ENCODE peak calls at places on chromosomes 6 and 20, in seven cellular contexts. O is lower leg skin, H is lower lobe of right lung, M is MV-4-11, L is A549, S is adrenal gland, N is T follicular helper cell. W is an unnamed sample.

GRCh38 chr6:165245716-165246115 is 63.7 kb downstream of the C6orf118 start:
- DNase-seq in L (no peak), S (no peak), M (no peak), O (no peak), H (no peak), N (no peak), W (no peak)

GRCh38 chr20:2316847-2317495 is 21.2 kb downstream of the TGM3 start:
- DNase-seq in L (no peak), S (no peak), N (no peak), O (no peak), H (no peak), M (no peak), W (no peak)

GRCh38 chr6:107621216-107621940 is 131.5 kb downstream of the SOBP start:
- DNase-seq in H (no peak), O (no peak), S (no peak), M (no peak), L (no peak), N (no peak), W (no peak)

GRCh38 chr6:13484138-13484708 is 3.2 kb downstream of the GFOD1 start:
- DNase-seq in S (no peak), M (peak; percentile 32), H (no peak), L (no peak), O (no peak), N (no peak), W (no peak)

GRCh38 chr6:139146317-139146726 is 11.4 kb downstream of the HECA start:
- DNase-seq in L (no peak), S (no peak), M (no peak), O (no peak), H (no peak), N (no peak), W (no peak)

GRCh38 chr6:145904878-145905277 is 59.3 kb downstream of the SHPRH start:
- DNase-seq in M (peak; percentile 49), O (no peak), L (no peak), S (no peak), H (no peak), N (no peak), W (no peak)

GRCh38 chr6:169793408-169793807 is 42.0 kb downstream of the ERMARD start:
- DNase-seq in H (no peak), L (no peak), M (no peak), S (no peak), O (no peak), N (no peak), W (no peak)

GRCh38 chr6:142045380-142046270 is 87.1 kb upstream of the GJE1 start:
- DNase-seq in S (no peak), O (no peak), H (no peak), M (no peak), L (no peak), N (no peak), W (no peak)

GRCh38 chr6:112113918-112114317 is 26.5 kb downstream of the FAM229B start:
- DNase-seq in H (no peak), L (no peak), O (no peak), M (no peak), N (no peak), S (no peak), W (no peak)

GRCh38 chr6:38818691-38819090 is 103.6 kb downstream of the DNAH8 start:
- DNase-seq in S (no peak), H (no peak), O (no peak), L (no peak), M (no peak), N (no peak), W (no peak)

GRCh38 chr6:30615219-30615957 is 1.7 kb downstream of the PPP1R10 start:
- DNase-seq in L (no peak), H (no peak), N (no peak), M (peak; percentile 82), S (peak; percentile 48), O (peak; percentile 47), W (no peak)

GRCh38 chr6:168201383-168201782 is 118.2 kb downstream of the DACT2 start:
- DNase-seq in L (peak; percentile 12), S (no peak), O (no peak), M (no peak), H (no peak), N (no peak), W (no peak)

GRCh38 chr6:43977404-43978111 is 149.7 kb downstream of the MRPL14 start:
- DNase-seq in M (peak; percentile 99), L (no peak), S (no peak), H (no peak), O (no peak), N (no peak), W (no peak)

GRCh38 chr20:63150911-63151531 is 64.9 kb downstream of the YTHDF1 start:
- DNase-seq in N (no peak), L (no peak), M (no peak), S (no peak), H (peak; percentile 35), O (no peak), W (peak; percentile 7)

GRCh38 chr6:11279213-11279780 is 46.8 kb upstream of the NEDD9 start:
- DNase-seq in M (no peak), N (no peak), O (no peak), S (no peak), H (no peak), L (no peak), W (peak; percentile 54)

GRCh38 chr20:8244637-8245036 is 112.6 kb downstream of the PLCB1 start:
- DNase-seq in S (peak; percentile 44), M (no peak), N (no peak), H (no peak), L (no peak), O (peak; percentile 56), W (no peak)

GRCh38 chr6:39835856-39836442 is 43.8 kb downstream of the DAAM2 start:
- DNase-seq in N (no peak), H (no peak), O (no peak), M (no peak), S (no peak), L (no peak), W (no peak)

GRCh38 chr6:147578159-147578558 is 69.7 kb downstream of the SAMD5 start:
- DNase-seq in N (no peak), S (no peak), L (no peak), H (no peak), M (no peak), O (no peak), W (no peak)

GRCh38 chr6:84033523-84034451 is at the start of gene MRAP2:
- DNase-seq in L (peak; percentile 7), O (no peak), M (no peak), H (peak; percentile 55), S (peak; percentile 34), N (no peak), W (peak; percentile 72)

GRCh38 chr6:57242505-57242904 is 20.4 kb upstream of the RAB23 start:
- DNase-seq in O (no peak), H (no peak), N (no peak), S (no peak), M (no peak), L (peak; percentile 15), W (no peak)

GRCh38 chr20:47456952-47457724 is 44.5 kb upstream of the NCOA3 start:
- DNase-seq in N (no peak), L (peak; percentile 79), O (no peak), H (no peak), M (peak; percentile 79), S (no peak), W (no peak)

GRCh38 chr6:44059359-44060342 is 67.6 kb downstream of the MRPL14 start:
- DNase-seq in L (no peak), M (no peak), N (no peak), H (peak; percentile 84), S (no peak), O (no peak), W (peak; percentile 79)

GRCh38 chr6:165704001-165704748 is 41.1 kb upstream of the PDE10A start:
- DNase-seq in N (no peak), L (no peak), O (peak; percentile 28), H (no peak), M (peak; percentile 22), S (no peak), W (no peak)

GRCh38 chr6:158050955-158051354 is 69.3 kb downstream of the SYNJ2 start:
- DNase-seq in S (no peak), L (no peak), O (no peak), N (no peak), M (no peak), H (no peak), W (no peak)

GRCh38 chr6:99285881-99286280 is 63.6 kb downstream of the FAXC start:
- DNase-seq in S (no peak), N (no peak), O (no peak), L (no peak), M (no peak), H (no peak), W (no peak)

GRCh38 chr6:90350689-90351554 is 54.3 kb upstream of the BACH2 start:
- DNase-seq in M (peak; percentile 94), H (no peak), N (peak; percentile 25), L (no peak), S (no peak), O (peak; percentile 23), W (no peak)

GRCh38 chr6:125507987-125508655 is 206.4 kb upstream of the HDDC2 start:
- DNase-seq in H (no peak), N (no peak), L (no peak), S (no peak), O (no peak), M (no peak), W (no peak)

GRCh38 chr6:31541059-31541657 is 645 bp downstream of the DDX39B start:
- DNase-seq in L (peak; percentile 14), S (peak; percentile 53), O (peak; percentile 64), M (peak; percentile 62), N (peak; percentile 74), H (no peak), W (no peak)

W was measured in right cardiac atrium.